ENCODE peak calls at places on chromosome 1, in seven cellular contexts. One of them, this sample, is unnamed.

GRCh38 chr1:15188145-15188544 is 34.6 kb downstream of the TMEM51 start:
- DNase-seq in pancreas: peak; percentile 65
- DNase-seq in heart left ventricle: no peak
- DNase-seq in heart right ventricle: no peak
- DNase-seq in tibial nerve: no peak
- DNase-seq in stomach: no peak
- DNase-seq in GM23248: no peak
- DNase-seq in this sample: peak; percentile 68

GRCh38 chr1:110875216-110875731 is 2.3 kb downstream of the CD53 start:
- DNase-seq in tibial nerve: no peak
- DNase-seq in GM23248: no peak
- DNase-seq in heart left ventricle: no peak
- DNase-seq in heart right ventricle: no peak
- DNase-seq in pancreas: no peak
- DNase-seq in stomach: peak; percentile 43
- DNase-seq in this sample: peak; percentile 60

GRCh38 chr1:210292276-210292851 is 36.3 kb upstream of the HHAT start:
- DNase-seq in GM23248: peak; percentile 68
- DNase-seq in heart left ventricle: peak; percentile 60
- DNase-seq in pancreas: peak; percentile 79
- DNase-seq in heart right ventricle: peak; percentile 62
- DNase-seq in stomach: peak; percentile 79
- DNase-seq in tibial nerve: no peak
- DNase-seq in this sample: peak; percentile 55

GRCh38 chr1:115838805-115839705 is 1.9 kb downstream of the NHLH2 start:
- DNase-seq in pancreas: no peak
- DNase-seq in heart left ventricle: no peak
- DNase-seq in tibial nerve: no peak
- DNase-seq in heart right ventricle: no peak
- DNase-seq in stomach: peak; percentile 31
- DNase-seq in GM23248: peak; percentile 59
- DNase-seq in this sample: no peak

GRCh38 chr1:207049974-207050391 is 1.0 kb downstream of the YOD1 start:
- DNase-seq in stomach: peak; percentile 64
- DNase-seq in heart left ventricle: no peak
- DNase-seq in heart right ventricle: peak; percentile 54
- DNase-seq in pancreas: peak; percentile 24
- DNase-seq in tibial nerve: no peak
- DNase-seq in GM23248: peak; percentile 82
- DNase-seq in this sample: peak; percentile 78

GRCh38 chr1:56148466-56149193 is 430.7 kb downstream of the PLPP3 start:
- DNase-seq in stomach: no peak
- DNase-seq in heart right ventricle: no peak
- DNase-seq in heart left ventricle: no peak
- DNase-seq in pancreas: no peak
- DNase-seq in GM23248: no peak
- DNase-seq in tibial nerve: no peak
- DNase-seq in this sample: no peak

GRCh38 chr1:74237035-74237434 is 1.8 kb downstream of the TNNI3K start:
- DNase-seq in pancreas: no peak
- DNase-seq in heart right ventricle: no peak
- DNase-seq in heart left ventricle: no peak
- DNase-seq in stomach: no peak
- DNase-seq in GM23248: no peak
- DNase-seq in tibial nerve: no peak
- DNase-seq in this sample: no peak

GRCh38 chr1:1554926-1555915 is 14.8 kb upstream of the TMEM240 start:
- DNase-seq in heart right ventricle: no peak
- DNase-seq in pancreas: no peak
- DNase-seq in GM23248: peak; percentile 91
- DNase-seq in tibial nerve: no peak
- DNase-seq in stomach: no peak
- DNase-seq in heart left ventricle: no peak
- DNase-seq in this sample: peak; percentile 36

GRCh38 chr1:218521414-218522169 is 176.5 kb downstream of the TGFB2 start:
- DNase-seq in heart left ventricle: peak; percentile 48
- DNase-seq in GM23248: peak; percentile 69
- DNase-seq in stomach: peak; percentile 63
- DNase-seq in tibial nerve: peak; percentile 21
- DNase-seq in pancreas: no peak
- DNase-seq in heart right ventricle: peak; percentile 45
- DNase-seq in this sample: peak; percentile 57

GRCh38 chr1:213749558-213749957 is 238.2 kb upstream of the PROX1 start:
- DNase-seq in stomach: no peak
- DNase-seq in GM23248: no peak
- DNase-seq in tibial nerve: no peak
- DNase-seq in heart left ventricle: no peak
- DNase-seq in pancreas: no peak
- DNase-seq in heart right ventricle: no peak
- DNase-seq in this sample: no peak
- H3K4me3 ChIP-seq in stomach: no peak overlapping the region
- H3K4me3 ChIP-seq in GM23248: no peak overlapping the region
- H3K4me3 ChIP-seq in tibial nerve: no peak overlapping the region
- H3K4me3 ChIP-seq in heart left ventricle: no peak overlapping the region
- H3K4me3 ChIP-seq in pancreas: no peak overlapping the region
- H3K4me3 ChIP-seq in heart right ventricle: no peak overlapping the region
- H3K4me3 ChIP-seq in this sample: no peak overlapping the region

GRCh38 chr1:4724695-4725250 is 70.4 kb downstream of the AJAP1 start:
- DNase-seq in heart right ventricle: no peak
- DNase-seq in GM23248: no peak
- DNase-seq in pancreas: no peak
- DNase-seq in stomach: no peak
- DNase-seq in tibial nerve: no peak
- DNase-seq in heart left ventricle: no peak
- DNase-seq in this sample: no peak
- H3K9me3 ChIP-seq in heart right ventricle: no peaks in the 10 kb centered on the region
- H3K9me3 ChIP-seq in GM23248: no peaks in the 10 kb centered on the region
- H3K9me3 ChIP-seq in pancreas: no peaks in the 10 kb centered on the region
- H3K9me3 ChIP-seq in stomach: no peaks in the 10 kb centered on the region
- H3K9me3 ChIP-seq in tibial nerve: peaks cover 3% of the 10 kb centered on the region
- H3K9me3 ChIP-seq in heart left ventricle: no peaks in the 10 kb centered on the region
- H3K9me3 ChIP-seq in this sample: no peaks in the 10 kb centered on the region

DNA sequence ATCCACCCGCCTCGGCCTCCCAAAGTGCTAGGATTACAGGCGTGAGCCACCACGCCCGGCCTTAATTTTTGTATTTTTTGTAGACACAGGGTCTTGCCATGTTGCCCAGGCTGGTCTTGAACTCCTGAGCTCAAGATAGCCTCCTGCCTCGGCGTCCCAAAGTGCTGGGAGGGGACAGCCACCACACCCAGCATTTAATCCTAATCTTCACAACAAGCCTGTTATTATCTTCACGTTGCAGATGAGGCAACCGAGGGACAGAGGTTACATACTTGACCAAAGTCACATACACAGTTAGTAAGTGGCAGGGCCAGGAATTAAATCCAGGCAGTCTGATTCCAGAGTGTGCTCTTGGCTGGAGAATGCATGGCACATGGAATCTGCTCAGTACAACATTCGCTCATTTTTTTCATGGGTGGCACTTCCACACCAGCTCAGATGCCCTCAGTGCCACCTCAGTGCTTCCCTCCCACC is 4.8 kb upstream of the GPR37L1 start:
- DNase-seq in tibial nerve: no peak
- DNase-seq in heart left ventricle: no peak
- DNase-seq in heart right ventricle: no peak
- DNase-seq in stomach: no peak
- DNase-seq in pancreas: no peak
- DNase-seq in GM23248: no peak
- DNase-seq in this sample: peak; percentile 95
- H3K4me3 ChIP-seq in tibial nerve: no peak overlapping the region
- H3K4me3 ChIP-seq in heart left ventricle: no peak overlapping the region
- H3K4me3 ChIP-seq in heart right ventricle: no peak overlapping the region
- H3K4me3 ChIP-seq in stomach: no peak overlapping the region
- H3K4me3 ChIP-seq in pancreas: no peak overlapping the region
- H3K4me3 ChIP-seq in GM23248: no peak overlapping the region
- H3K4me3 ChIP-seq in this sample: no peak overlapping the region

DNA sequence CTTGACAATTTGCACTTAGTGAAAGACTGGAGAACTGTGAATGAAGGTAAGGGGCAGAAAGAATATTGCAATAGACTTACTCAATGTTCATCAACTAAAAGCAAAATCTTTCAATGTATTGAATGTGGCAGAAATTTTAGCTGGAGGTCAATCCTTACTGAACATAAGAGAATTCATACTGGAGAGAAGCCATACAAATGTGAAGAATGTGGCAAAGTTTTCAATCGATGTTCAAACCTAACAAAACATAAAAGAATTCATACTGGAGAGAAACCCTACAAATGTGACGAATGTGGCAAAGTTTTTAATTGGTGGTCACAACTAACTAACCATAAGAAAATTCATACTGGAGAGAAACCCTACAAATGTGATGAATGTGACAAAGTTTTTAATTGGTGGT is 80.7 kb downstream of the JMJD4 start:
- DNase-seq in GM23248: no peak
- DNase-seq in tibial nerve: no peak
- DNase-seq in stomach: no peak
- DNase-seq in pancreas: no peak
- DNase-seq in heart right ventricle: no peak
- DNase-seq in heart left ventricle: no peak
- DNase-seq in this sample: no peak
- H3K9me3 ChIP-seq in GM23248: peaks cover 35% of the 10 kb centered on the region
- H3K9me3 ChIP-seq in tibial nerve: peaks cover 100% of the 10 kb centered on the region
- H3K9me3 ChIP-seq in stomach: peaks cover 96% of the 10 kb centered on the region
- H3K9me3 ChIP-seq in pancreas: no peaks in the 10 kb centered on the region
- H3K9me3 ChIP-seq in heart right ventricle: no peaks in the 10 kb centered on the region
- H3K9me3 ChIP-seq in heart left ventricle: peaks cover 11% of the 10 kb centered on the region
- H3K9me3 ChIP-seq in this sample: peaks cover 2% of the 10 kb centered on the region

GRCh38 chr1:224779491-224780020 is 149.9 kb upstream of the DNAH14 start:
- DNase-seq in heart right ventricle: no peak
- DNase-seq in stomach: no peak
- DNase-seq in pancreas: no peak
- DNase-seq in heart left ventricle: no peak
- DNase-seq in GM23248: no peak
- DNase-seq in tibial nerve: no peak
- DNase-seq in this sample: no peak
- H3K4me3 ChIP-seq in heart right ventricle: no peak overlapping the region
- H3K4me3 ChIP-seq in stomach: no peak overlapping the region
- H3K4me3 ChIP-seq in pancreas: no peak overlapping the region
- H3K4me3 ChIP-seq in heart left ventricle: no peak overlapping the region
- H3K4me3 ChIP-seq in GM23248: no peak overlapping the region
- H3K4me3 ChIP-seq in tibial nerve: no peak overlapping the region
- H3K4me3 ChIP-seq in this sample: no peak overlapping the region